ENCODE peak calls at places on chromosomes 7 and 10, in four cellular contexts. G is GM12878, V is H1, L is HepG2. X is an unnamed sample.

GRCh38 chr7:157278167-157278790 is 58.5 kb upstream of the DNAJB6 start:
- DNase-seq in G (no peak), V (no peak), L (no peak), X (no peak)

GRCh38 chr7:44085549-44085948 is 3.2 kb upstream of the POLM start:
- DNase-seq in G (no peak), V (no peak), L (no peak), X (no peak)

GRCh38 chr10:23325132-23325531 is 19.5 kb downstream of the C10orf67 start:
- DNase-seq in G (no peak), V (no peak), L (no peak), X (no peak)

GRCh38 chr10:110502851-110503301 is 5.2 kb downstream of the DUSP5 start:
- DNase-seq in G (peak; percentile 93), V (no peak), L (no peak), X (no peak)

GRCh38 chr7:30851651-30852359 is 59.8 kb upstream of the AQP1 start:
- DNase-seq in G (no peak), V (no peak), L (no peak), X (no peak)

GRCh38 chr10:31605846-31606543 is 287.0 kb downstream of the ZEB1 start:
- DNase-seq in G (no peak), V (no peak), L (no peak), X (no peak)

GRCh38 chr10:59536151-59536550 is 173.5 kb downstream of the SLC16A9 start:
- DNase-seq in G (no peak), V (no peak), L (no peak), X (no peak)

GRCh38 chr10:35633006-35633980 is 8.8 kb downstream of the FZD8 start:
- DNase-seq in G (no peak), V (no peak), L (no peak), X (no peak)

GRCh38 chr7:108525327-108525984 is 479 bp downstream of the PNPLA8 start:
- DNase-seq in G (no peak), V (no peak), L (peak; percentile 44), X (peak; percentile 70)

GRCh38 chr7:18700147-18700546 is 204.6 kb downstream of the HDAC9 start:
- DNase-seq in G (no peak), V (peak; percentile 55), L (no peak), X (peak; percentile 57)

GRCh38 chr7:4834601-4835397 is 27.0 kb downstream of the PAPOLB start:
- DNase-seq in G (no peak), V (no peak), L (no peak), X (no peak)

GRCh38 chr7:64581929-64582894 is 19.3 kb upstream of the ZNF680 start:
- DNase-seq in G (no peak), V (peak; percentile 1), L (no peak), X (no peak)

GRCh38 chr10:112215342-112215774 is 31.8 kb upstream of the GPAM start:
- DNase-seq in G (no peak), V (no peak), L (peak; percentile 72), X (no peak)

GRCh38 chr7:43038229-43038628 is 74.2 kb upstream of the HECW1 start:
- DNase-seq in G (no peak), V (no peak), L (no peak), X (no peak)

GRCh38 chr7:78197447-78197846 is 398.9 kb downstream of the PHTF2 start:
- DNase-seq in G (no peak), V (no peak), L (no peak), X (no peak)

GRCh38 chr7:55092186-55092976 is 73.6 kb downstream of the EGFR start:
- DNase-seq in G (no peak), V (no peak), L (no peak), X (no peak)

GRCh38 chr10:132632851-132633684 is 95.5 kb downstream of the INPP5A start:
- DNase-seq in G (no peak), V (no peak), L (no peak), X (no peak)

GRCh38 chr7:94655884-94656657 is at the start of gene SGCE:
- DNase-seq in G (peak; percentile 28), V (peak; percentile 91), L (peak; percentile 65), X (peak; percentile 80)

GRCh38 chr10:26890956-26891355 is 30.2 kb upstream of the ABI1 start:
- DNase-seq in G (no peak), V (peak; percentile 66), L (peak; percentile 72), X (peak; percentile 49)

GRCh38 chr7:47661051-47661714 is 79.3 kb upstream of the TNS3 start:
- DNase-seq in G (no peak), V (no peak), L (no peak), X (no peak)

GRCh38 chr10:31677198-31678138 is 251.2 kb downstream of the ARHGAP12 start:
- DNase-seq in G (no peak), V (peak; percentile 73), L (no peak), X (peak; percentile 89)

GRCh38 chr10:114356786-114357588 is 47.3 kb downstream of the AFAP1L2 start:
- DNase-seq in G (no peak), V (no peak), L (no peak), X (no peak)

GRCh38 chr10:15278786-15279185 is 92.3 kb downstream of the FAM171A1 start:
- DNase-seq in G (no peak), V (no peak), L (no peak), X (no peak)

GRCh38 chr10:13991353-13991752 is 339.4 kb downstream of the FRMD4A start:
- DNase-seq in G (no peak), V (no peak), L (no peak), X (no peak)

GRCh38 chr7:923108-924041 is 31.1 kb downstream of the ADAP1 start:
- DNase-seq in G (peak; percentile 81), V (peak; percentile 51), L (no peak), X (no peak)

GRCh38 chr10:29636178-29636577 is 1.4 kb upstream of the SVIL start:
- DNase-seq in G (peak; percentile 15), V (no peak), L (no peak), X (no peak)

GRCh38 chr7:92375013-92375412 is 72.3 kb upstream of the GATAD1 start:
- DNase-seq in G (no peak), V (no peak), L (no peak), X (no peak)

GRCh38 chr7:143331179-143331825 is 15.4 kb downstream of the CLCN1 start:
- DNase-seq in G (no peak), V (no peak), L (no peak), X (no peak)
- TF ChIP-seq SUZ12 in G (no peak), V (no peak), L (no peak), X (no peak)

GRCh38 chr7:128396357-128396756 is 13.4 kb downstream of the IMPDH1 start:
- DNase-seq in G (no peak), V (no peak), L (no peak), X (no peak)

GRCh38 chr7:128400566-128400965 is 9.2 kb downstream of the IMPDH1 start:
- DNase-seq in G (no peak), V (no peak), L (no peak), X (no peak)

GRCh38 chr7:128398016-128398840 is 11.6 kb downstream of the IMPDH1 start:
- DNase-seq in G (no peak), V (peak; percentile 92), L (no peak), X (no peak)

GRCh38 chr7:128399991-128400390 is 9.8 kb downstream of the IMPDH1 start:
- DNase-seq in G (no peak), V (no peak), L (no peak), X (no peak)

DNA sequence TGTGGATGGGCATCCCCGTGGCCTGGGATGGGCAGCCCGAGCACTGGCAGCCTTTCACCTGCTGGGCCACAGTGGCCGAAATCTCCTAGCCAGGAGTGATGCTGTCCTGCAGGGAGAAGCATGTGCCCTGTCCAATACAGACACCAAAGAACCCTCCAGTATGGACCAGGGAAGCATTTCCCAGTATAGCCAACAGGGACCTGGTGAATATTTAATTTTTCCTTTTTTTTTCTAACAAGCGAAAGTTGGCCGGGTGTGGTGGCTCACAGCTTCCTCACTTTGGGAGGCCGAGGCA is 11.0 kb downstream of the IMPDH1 start:
- DNase-seq in G (no peak), V (no peak), L (no peak), X (no peak)
- H3K9ac ChIP-seq in G (no peak overlapping the region), V (no peak overlapping the region), L (no peak overlapping the region), X (no peak overlapping the region)

DNA sequence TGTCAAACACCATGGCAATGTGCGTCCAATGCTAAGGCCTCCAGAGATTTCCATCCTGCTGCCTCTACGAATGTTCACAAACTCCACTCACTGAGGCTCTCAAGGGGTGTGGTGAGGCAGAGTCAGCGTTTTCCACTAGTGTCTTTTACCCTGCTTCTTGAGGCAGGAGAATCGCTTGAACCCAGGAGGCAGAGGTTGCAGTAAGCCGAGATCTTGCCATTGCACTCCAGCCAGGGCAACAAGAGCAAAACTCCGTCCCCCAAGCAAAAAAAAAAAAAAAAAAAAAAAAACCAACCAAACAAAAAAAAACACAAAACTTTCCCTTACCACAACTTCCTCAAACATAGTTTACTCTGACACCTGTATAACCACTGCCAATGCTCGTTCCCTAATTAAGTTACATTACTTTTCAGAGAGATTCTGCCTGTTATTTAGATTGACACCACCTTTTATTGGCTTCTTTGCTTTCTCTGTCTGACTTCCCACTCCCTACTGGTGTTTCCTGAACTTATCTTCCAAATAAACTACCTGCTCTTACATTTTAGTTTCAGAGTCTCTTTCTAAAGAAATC is 102.1 kb upstream of the ZNF746 start:
- DNase-seq in G (no peak), V (no peak), L (no peak), X (no peak)
- H3K36me3 ChIP-seq in G (peaks cover 17% of the 10 kb centered on the region), V (no peaks in the 10 kb centered on the region), L (peaks cover 60% of the 10 kb centered on the region), X (peaks cover 46% of the 10 kb centered on the region)

DNA sequence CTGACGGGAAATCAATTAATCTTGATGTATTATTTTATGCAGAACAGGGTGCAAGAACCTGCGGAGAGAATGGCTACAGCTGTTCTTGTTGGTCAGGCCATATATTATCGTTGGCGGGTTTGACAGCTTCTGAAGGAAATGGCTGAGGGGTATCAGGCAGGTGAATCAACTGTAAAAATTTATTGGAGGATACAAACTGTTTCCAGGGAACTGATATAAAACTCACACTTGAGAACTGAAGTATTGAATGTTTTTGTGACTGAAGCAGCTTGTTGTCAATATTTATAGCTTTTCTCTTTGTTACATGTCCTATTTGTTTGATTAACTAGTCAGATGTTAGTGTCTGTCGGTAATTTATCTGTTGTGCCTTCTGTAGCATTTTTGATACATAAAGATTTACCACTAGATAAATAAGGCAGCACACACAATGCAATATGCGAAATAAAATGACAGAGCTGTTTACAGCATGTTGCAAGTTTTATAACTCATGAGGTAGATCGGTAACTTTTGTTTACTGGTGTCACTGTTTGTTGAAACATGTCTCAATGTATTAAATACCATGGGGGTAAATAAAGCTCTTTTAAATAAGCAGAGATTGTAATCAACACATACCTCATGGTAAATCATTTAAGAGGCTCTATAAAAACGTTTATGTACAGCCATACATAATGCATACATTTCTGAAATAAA is 308.2 kb downstream of the LRMDA start:
- DNase-seq in G (no peak), V (no peak), L (no peak), X (no peak)
- TF ChIP-seq SUZ12 in G (no peak), V (no peak), L (no peak), X (no peak)

GRCh38 chr10:75246506-75246905 is 10.7 kb upstream of the COMTD1 start:
- DNase-seq in G (no peak), V (no peak), L (no peak), X (no peak)
- H3K9ac ChIP-seq in G (no peak overlapping the region), V (no peak overlapping the region), L (no peak overlapping the region), X (no peak overlapping the region)

X was measured in NT2/D1.